ENCODE peak calls at places on chromosomes 4 and X, in nine cellular contexts. M is A549, Z is brain microvascular endothelial cell, W is neural progenitor cell, B is lower leg skin, S is heart right ventricle, C is AG10803, O is tibial artery, I is K562. A is an unnamed sample.

GRCh38 chr4:190017357-190018200 is 9.5 kb downstream of the FRG2 start:
- DNase-seq in M (no peak), Z (no peak), W (peak), B (no peak), S (no peak), C (no peak), O (no peak), I (no peak), A (no peak)

GRCh38 chrX:118847676-118848075 is 24.1 kb downstream of the ZCCHC12 start:
- DNase-seq in M (peak), Z (peak), W (peak), B (no peak), S (peak), C (peak), O (no peak), I (peak), A (peak)

GRCh38 chr4:38034986-38035882 is 75.0 kb downstream of the PTTG2 start:
- DNase-seq in M (peak), Z (peak), W (peak), B (peak), S (peak), C (peak), O (no peak), I (peak), A (peak)

GRCh38 chr4:83454626-83455025 is 997 bp downstream of the HELQ start:
- DNase-seq in M (no peak), Z (peak), W (peak), B (no peak), S (no peak), C (peak), O (no peak), I (peak), A (peak)

GRCh38 chrX:49993661-49994060 is 71.3 kb downstream of the CLCN5 start:
- DNase-seq in M (no peak), Z (no peak), W (no peak), B (no peak), S (no peak), C (no peak), O (no peak), I (no peak), A (no peak)

GRCh38 chr4:73599182-73599581 is 21.1 kb downstream of the RASSF6 start:
- DNase-seq in M (peak), Z (peak), W (peak), B (no peak), S (no peak), C (peak), O (no peak), I (peak), A (peak)

GRCh38 chrX:36414056-36414455 is 494.5 kb downstream of the CFAP47 start:
- DNase-seq in M (no peak), Z (no peak), W (no peak), B (no peak), S (no peak), C (no peak), O (no peak), I (no peak), A (no peak)

GRCh38 chrX:148380614-148381561 is 119.5 kb upstream of the AFF2 start:
- DNase-seq in M (no peak), Z (no peak), W (no peak), B (no peak), S (no peak), C (peak), O (no peak), I (no peak), A (no peak)

GRCh38 chr4:174324246-174324645 is 40.5 kb downstream of the CEP44 start:
- DNase-seq in M (no peak), Z (no peak), W (no peak), B (no peak), S (no peak), C (peak), O (no peak), I (no peak), A (no peak)

GRCh38 chr4:6367313-6367945 is 97.8 kb downstream of the WFS1 start:
- DNase-seq in M (no peak), Z (no peak), W (peak), B (no peak), S (no peak), C (no peak), O (no peak), I (no peak), A (no peak)

GRCh38 chr4:12409507-12410190 is 981.0 kb upstream of the HS3ST1 start:
- DNase-seq in M (no peak), Z (no peak), W (no peak), B (no peak), S (no peak), C (no peak), O (no peak), I (no peak), A (peak)

GRCh38 chrX:16666541-16666940 is 16.6 kb downstream of the S100G start:
- DNase-seq in M (no peak), Z (peak), W (peak), B (no peak), S (no peak), C (peak), O (no peak), I (no peak), A (peak)

GRCh38 chrX:40107291-40108083 is 9.7 kb upstream of the BCOR start:
- DNase-seq in M (peak), Z (no peak), W (peak), B (no peak), S (peak), C (no peak), O (no peak), I (peak), A (peak)

GRCh38 chrX:115689931-115690330 is 129.0 kb downstream of the PLS3 start:
- DNase-seq in M (no peak), Z (peak), W (peak), B (no peak), S (no peak), C (peak), O (no peak), I (no peak), A (peak)

DNA sequence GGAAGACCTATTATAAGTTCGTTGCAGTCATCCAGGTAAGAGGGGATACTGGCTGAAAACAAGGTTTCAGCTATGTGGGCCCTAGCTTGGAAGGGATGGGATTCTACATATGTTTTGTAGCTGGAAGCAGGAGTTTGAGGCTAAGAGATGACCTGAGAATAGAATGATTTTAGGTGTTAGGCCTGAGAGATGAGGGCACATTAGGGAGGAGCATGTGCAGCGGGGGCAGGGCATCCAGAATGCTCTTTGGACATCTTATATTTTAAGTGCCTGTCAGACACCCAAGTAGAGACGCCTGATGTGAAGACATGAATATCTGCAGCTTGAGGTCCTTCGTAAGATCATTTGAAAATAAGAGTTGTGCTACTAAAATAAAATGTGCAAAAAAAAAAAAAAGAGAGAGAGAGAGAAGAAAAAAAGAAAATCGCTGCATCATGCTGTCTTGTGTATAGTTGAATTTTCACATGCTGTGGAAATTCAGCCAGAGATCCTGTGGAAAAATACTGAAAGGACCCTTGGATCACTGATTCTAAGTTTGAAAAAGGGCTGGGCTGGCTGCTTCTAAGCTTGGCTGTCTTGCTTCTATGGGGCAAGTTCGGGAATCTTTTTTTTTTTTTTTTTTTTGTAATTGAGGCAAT is 340.9 kb upstream of the GATB start:
- DNase-seq in M (no peak), Z (no peak), W (no peak), B (no peak), S (no peak), C (no peak), O (no peak), I (no peak), A (peak)
- H3K4me3 ChIP-seq in M (no peak), Z (no peak), W (no peak), B (no peak), S (no peak), C (no peak), O (no peak), I (no peak), A (no peak)

GRCh38 chr4:113674733-113675132 is 86.8 kb downstream of the CAMK2D start:
- DNase-seq in M (no peak), Z (no peak), W (no peak), B (no peak), S (no peak), C (no peak), O (no peak), I (no peak), A (no peak)

GRCh38 chr4:113677333-113677732 is 84.2 kb downstream of the CAMK2D start:
- DNase-seq in M (no peak), Z (no peak), W (no peak), B (no peak), S (no peak), C (no peak), O (no peak), I (no peak), A (no peak)

GRCh38 chr4:113675731-113676707 is 85.5 kb downstream of the CAMK2D start:
- DNase-seq in M (no peak), Z (no peak), W (no peak), B (no peak), S (no peak), C (peak), O (no peak), I (no peak), A (peak)

GRCh38 chr4:113674251-113674650 is 87.3 kb downstream of the CAMK2D start:
- DNase-seq in M (no peak), Z (no peak), W (no peak), B (no peak), S (no peak), C (peak), O (no peak), I (no peak), A (no peak)

DNA sequence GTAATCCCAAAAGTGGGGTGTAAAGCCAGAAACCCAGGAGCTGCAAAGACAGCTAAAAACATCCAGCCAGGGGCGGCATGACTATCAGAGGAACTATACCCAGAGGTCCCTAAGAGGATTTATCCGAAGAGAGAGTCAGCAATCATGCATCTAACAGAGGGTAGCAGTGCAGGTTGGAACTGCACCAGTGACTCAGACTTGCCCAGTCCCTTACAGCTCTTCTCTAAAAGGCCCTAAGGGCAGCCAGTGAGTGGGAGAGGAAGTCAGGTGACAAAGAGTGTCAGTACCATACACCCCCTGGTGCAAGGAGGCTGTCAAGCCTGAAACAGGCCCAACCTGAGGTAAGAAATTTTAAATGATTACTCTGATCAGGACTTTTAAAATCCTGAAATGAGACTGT is 88.1 kb downstream of the CAMK2D start:
- DNase-seq in M (no peak), Z (no peak), W (peak), B (no peak), S (no peak), C (no peak), O (no peak), I (no peak), A (no peak)
- TF ChIP-seq CTCF in M (no peak), Z (no peak), W (no peak), B (no peak), S (no peak), C (no peak), O (no peak), I (no peak), A (no peak)

DNA sequence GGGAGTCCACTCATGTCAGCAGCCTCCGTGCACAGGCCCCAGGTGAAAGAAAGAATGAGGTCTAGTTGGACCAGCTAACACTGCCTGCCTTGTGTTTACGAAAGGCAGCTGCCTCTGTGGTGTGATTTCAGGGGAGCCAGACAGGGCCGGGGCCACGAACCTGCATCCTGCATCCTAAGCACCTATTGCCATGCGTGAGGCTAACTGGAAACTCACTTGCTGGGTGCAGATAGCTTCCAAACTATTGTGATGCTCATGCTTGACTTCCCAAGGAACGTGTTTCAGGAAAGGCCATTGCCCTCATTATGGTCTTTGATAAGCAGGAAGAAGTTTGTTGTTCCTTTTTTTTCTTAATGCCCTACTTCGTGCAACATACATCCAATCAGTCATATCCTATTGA is 2.3 kb upstream of the IRF2 start:
- DNase-seq in M (no peak), Z (no peak), W (no peak), B (no peak), S (no peak), C (no peak), O (no peak), I (peak), A (no peak)
- H3K4me3 ChIP-seq in M (no peak), Z (no peak), W (no peak), B (no peak), S (no peak), C (no peak), O (no peak), I (no peak), A (no peak)

GRCh38 chrX:66751136-66751782 is 112.4 kb upstream of the EDA2R start:
- DNase-seq in M (no peak), Z (no peak), W (no peak), B (no peak), S (no peak), C (no peak), O (no peak), I (no peak), A (no peak)
- TF ChIP-seq CTCF in M (no peak), Z (no peak), W (no peak), B (no peak), S (no peak), C (no peak), O (no peak), I (no peak), A (no peak)

GRCh38 chr4:55398966-55399365 is 3.2 kb downstream of the TMEM165 start:
- DNase-seq in M (no peak), Z (no peak), W (peak), B (no peak), S (no peak), C (no peak), O (no peak), I (peak), A (peak)
- H3K4me3 ChIP-seq in M (peak), Z (peak), W (peak), B (no peak), S (peak), C (peak), O (peak), I (peak), A (peak)

DNA sequence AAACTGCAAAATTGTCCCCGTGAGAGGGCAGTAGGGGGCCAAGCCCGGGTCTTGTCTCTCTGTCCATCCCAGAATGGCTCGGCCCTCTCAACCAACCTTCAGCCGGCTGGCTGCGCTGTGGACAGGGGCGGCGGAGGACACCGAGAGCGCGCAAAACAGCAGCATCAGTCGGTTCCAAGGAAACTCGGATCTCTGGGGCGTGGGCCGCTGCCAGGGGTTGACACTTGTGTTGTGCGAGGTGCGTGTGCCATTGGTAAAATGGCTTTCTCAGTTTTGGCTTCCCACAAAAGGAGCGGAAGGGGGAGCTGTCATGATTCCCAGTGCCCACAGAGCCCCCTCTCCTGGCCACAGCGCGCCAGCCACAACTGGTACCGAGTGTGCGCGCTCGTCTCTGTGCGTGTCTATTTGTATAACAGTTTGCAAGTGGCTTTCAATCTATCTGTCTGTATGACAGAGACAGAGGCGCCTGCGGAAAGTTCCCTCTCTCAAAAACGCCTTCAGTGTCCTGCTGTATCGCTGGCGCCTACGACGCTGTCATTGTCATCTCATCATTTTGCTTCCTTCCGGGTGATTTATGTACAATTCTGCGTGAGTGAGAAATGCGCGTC is 1.9 kb downstream of the DKK2 start:
- DNase-seq in M (peak), Z (peak), W (peak), B (peak), S (no peak), C (peak), O (peak), I (peak), A (peak)
- TF ChIP-seq CTCF in M (no peak), Z (peak), W (peak), B (no peak), S (no peak), C (peak), O (no peak), I (peak), A (peak)

DNA sequence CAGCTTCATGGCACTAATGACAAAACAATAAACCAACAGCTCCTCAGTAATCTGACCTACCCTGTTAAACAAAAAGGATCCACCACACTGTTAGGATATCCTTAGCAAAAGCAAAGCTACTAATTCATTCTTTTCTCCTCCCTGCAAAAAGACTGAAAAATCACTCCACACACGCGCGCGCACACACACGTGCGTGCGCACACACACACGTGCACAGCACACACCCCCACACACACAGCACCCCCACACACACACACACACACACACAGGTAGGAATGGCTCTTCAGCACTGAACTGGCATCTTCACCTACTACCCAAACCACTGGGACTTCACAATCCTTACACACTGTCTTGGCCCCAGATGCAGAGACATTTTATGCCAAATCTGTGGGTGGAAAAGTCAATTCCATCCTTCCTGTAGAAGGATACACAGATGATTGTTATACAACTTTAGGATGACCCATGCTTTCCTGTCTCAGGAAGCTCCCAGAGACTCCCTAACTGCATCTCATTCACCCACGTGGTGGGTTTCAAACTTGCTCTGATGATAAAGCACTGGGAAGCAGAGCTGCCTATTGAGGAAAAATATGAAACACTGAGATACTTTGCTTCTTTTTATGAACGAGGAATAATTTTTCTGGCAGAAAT is 102.5 kb downstream of the TSPAN5 start:
- DNase-seq in M (no peak), Z (peak), W (no peak), B (no peak), S (no peak), C (peak), O (no peak), I (no peak), A (no peak)
- H3K4me3 ChIP-seq in M (no peak), Z (no peak), W (no peak), B (no peak), S (no peak), C (no peak), O (no peak), I (no peak), A (no peak)

DNA sequence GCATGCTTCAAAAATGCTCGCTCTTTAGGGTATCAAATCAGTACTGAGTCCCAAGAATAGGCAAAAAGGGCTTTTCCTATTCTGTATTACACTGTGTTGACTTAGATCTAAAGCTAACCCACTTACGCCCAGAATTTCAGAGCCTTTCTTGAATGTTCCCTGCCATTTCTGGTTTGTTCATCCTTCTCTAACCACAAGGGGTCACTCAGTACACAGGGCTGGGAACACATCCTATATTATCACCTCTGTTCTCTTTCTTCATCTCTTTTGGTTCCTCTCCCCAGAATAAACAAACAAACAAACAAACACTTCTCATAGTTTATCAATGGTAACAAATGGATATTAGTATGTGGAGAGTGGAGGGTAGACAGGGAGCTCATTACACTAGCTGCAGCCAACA is 25.5 kb upstream of the MORC4 start:
- DNase-seq in M (peak), Z (peak), W (peak), B (no peak), S (no peak), C (peak), O (no peak), I (peak), A (peak)
- TF ChIP-seq CTCF in M (peak), Z (peak), W (peak), B (no peak), S (peak), C (peak), O (no peak), I (peak), A (peak)

DNA sequence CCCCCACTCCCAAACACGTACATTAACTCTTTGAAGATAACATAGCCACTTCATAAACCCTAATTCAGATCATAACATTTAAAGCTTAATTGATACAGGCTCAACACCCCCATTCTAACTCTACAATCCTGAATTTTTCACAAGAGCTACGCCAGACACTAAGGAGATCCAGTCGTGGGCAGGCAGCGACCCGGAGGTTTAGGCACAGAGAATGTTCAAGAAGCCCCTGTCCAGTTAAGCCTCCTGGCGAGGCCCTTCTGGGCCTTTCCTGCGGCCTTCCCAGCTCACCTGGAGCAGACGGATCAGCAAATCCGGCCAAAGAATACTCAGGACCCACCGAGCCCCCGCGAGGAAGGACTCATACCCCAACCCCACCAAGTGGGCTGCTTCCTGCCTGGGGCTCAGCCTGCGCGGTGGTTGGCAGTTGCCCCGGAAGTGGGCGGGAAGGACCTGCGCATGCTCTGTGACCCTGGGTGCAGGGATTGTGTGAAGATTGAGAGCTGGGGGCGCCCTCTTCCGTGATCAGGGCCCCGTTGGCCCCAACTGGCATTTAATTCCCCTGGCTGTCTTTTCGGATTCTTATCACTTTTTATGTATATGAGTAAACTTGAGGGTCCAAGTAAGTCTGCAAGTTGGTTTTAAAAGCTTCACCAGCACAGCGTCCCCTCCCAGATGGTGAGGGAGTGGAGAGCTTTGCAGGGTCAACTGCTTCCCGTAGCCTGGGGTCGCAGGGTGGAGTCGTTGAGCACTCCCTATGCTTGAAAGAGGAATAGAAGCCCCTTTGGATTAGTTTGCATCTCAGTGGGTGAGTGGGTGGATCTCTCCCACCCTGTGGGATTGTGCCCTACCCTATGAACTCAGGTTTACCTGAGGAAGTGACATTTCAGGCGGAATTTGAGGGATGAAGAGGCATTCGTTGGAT is at the start of gene TRIM61:
- DNase-seq in M (no peak), Z (peak), W (no peak), B (no peak), S (peak), C (peak), O (no peak), I (peak), A (peak)
- H3K4me3 ChIP-seq in M (no peak), Z (peak), W (no peak), B (no peak), S (peak), C (peak), O (peak), I (peak), A (peak)

A was measured in fibroblast of villous mesenchyme.